ENCODE peak calls at places on chromosome 22, in nine cellular contexts. K is HCT116; J is HFFc6; Y is stimulated activated CD8-positive, alpha-beta memory T cell treated with anti-CD3 and anti-CD28 coated beads, Interleukin-4, amount 100 ng/mL, for 4 hours; H is glomerular endothelial cell; B is HT-29; V is ovary; O is NCI-H774; Q is AG04450. L is an unnamed sample.

GRCh38 chr22:45683248-45683647 is 11.6 kb downstream of the ATXN10 start:
- DNase-seq in K (no peak), J (no peak), Y (no peak), H (no peak), B (no peak), V (no peak), O (no peak), Q (no peak), L (no peak)

GRCh38 chr22:30747493-30747892 is 52.8 kb downstream of the OSBP2 start:
- DNase-seq in K (no peak), J (no peak), Y (no peak), H (no peak), B (peak; percentile 5), V (no peak), O (no peak), Q (no peak), L (no peak)

GRCh38 chr22:39240841-39241631 is 3.7 kb downstream of the PDGFB start:
- DNase-seq in K (peak; percentile 64), J (no peak), Y (no peak), H (no peak), B (peak; percentile 74), V (no peak), O (no peak), Q (no peak), L (peak; percentile 56)

GRCh38 chr22:36497910-36498669 is 8.8 kb downstream of the FOXRED2 start:
- DNase-seq in K (no peak), J (no peak), Y (no peak), H (no peak), B (no peak), V (no peak), O (no peak), Q (no peak), L (no peak)

GRCh38 chr22:39301926-39302325 is 17.5 kb downstream of the RPL3 start:
- DNase-seq in K (no peak), J (no peak), Y (no peak), H (no peak), B (no peak), V (no peak), O (no peak), Q (no peak), L (no peak)

GRCh38 chr22:32043391-32043790 is 330 bp downstream of the SLC5A1 start:
- DNase-seq in K (no peak), J (no peak), Y (no peak), H (no peak), B (no peak), V (no peak), O (no peak), Q (no peak), L (no peak)

GRCh38 chr22:50600541-50600940 is at the start of gene MAPK8IP2:
- DNase-seq in K (no peak), J (no peak), Y (no peak), H (no peak), B (no peak), V (no peak), O (peak; percentile 38), Q (no peak), L (no peak)

GRCh38 chr22:50529416-50530279 is at the start of gene TYMP:
- DNase-seq in K (no peak), J (no peak), Y (peak; percentile 36), H (no peak), B (no peak), V (no peak), O (no peak), Q (no peak), L (peak; percentile 66)

GRCh38 chr22:46622081-46622521 is 1.9 kb downstream of the GRAMD4 start:
- DNase-seq in K (no peak), J (no peak), Y (no peak), H (no peak), B (no peak), V (no peak), O (no peak), Q (no peak), L (peak; percentile 78)

GRCh38 chr22:28310299-28310698 is 369.3 kb downstream of the TTC28 start:
- DNase-seq in K (no peak), J (no peak), Y (no peak), H (no peak), B (no peak), V (no peak), O (no peak), Q (no peak), L (no peak)

GRCh38 chr22:37559901-37560681 is at the start of gene CDC42EP1:
- DNase-seq in K (no peak), J (peak; percentile 35), Y (no peak), H (no peak), B (no peak), V (peak; percentile 78), O (no peak), Q (no peak), L (peak; percentile 72)

GRCh38 chr22:31947296-31947695 is 3.0 kb downstream of the YWHAH start:
- DNase-seq in K (no peak), J (no peak), Y (no peak), H (no peak), B (peak; percentile 54), V (no peak), O (no peak), Q (no peak), L (no peak)

GRCh38 chr22:35684270-35684700 is 33.4 kb upstream of the APOL5 start:
- DNase-seq in K (no peak), J (peak; percentile 20), Y (no peak), H (no peak), B (no peak), V (no peak), O (no peak), Q (no peak), L (no peak)

GRCh38 chr22:37943471-37944198 is 9.8 kb downstream of the C22orf23 start:
- DNase-seq in K (no peak), J (no peak), Y (no peak), H (no peak), B (peak; percentile 6), V (no peak), O (no peak), Q (no peak), L (no peak)

GRCh38 chr22:38513063-38513462 is 7.0 kb upstream of the DDX17 start:
- DNase-seq in K (no peak), J (no peak), Y (no peak), H (no peak), B (no peak), V (no peak), O (no peak), Q (no peak), L (no peak)

GRCh38 chr22:23534201-23534850 is 45.8 kb downstream of the IGLL1 start:
- DNase-seq in K (no peak), J (no peak), Y (no peak), H (no peak), B (no peak), V (peak; percentile 77), O (no peak), Q (no peak), L (no peak)

GRCh38 chr22:44968736-44969135 is 41.1 kb downstream of the PHF21B start:
- DNase-seq in K (no peak), J (no peak), Y (no peak), H (no peak), B (no peak), V (no peak), O (no peak), Q (no peak), L (no peak)

GRCh38 chr22:41442240-41442792 is 4.3 kb downstream of the TOB2 start:
- DNase-seq in K (no peak), J (no peak), Y (no peak), H (no peak), B (no peak), V (no peak), O (no peak), Q (no peak), L (no peak)

GRCh38 chr22:38201371-38201717 is 450 bp upstream of the MAFF start:
- DNase-seq in K (no peak), J (no peak), Y (no peak), H (no peak), B (no peak), V (no peak), O (no peak), Q (no peak), L (no peak)

GRCh38 chr22:50686794-50687193 is 14.2 kb downstream of the SHANK3 start:
- DNase-seq in K (no peak), J (no peak), Y (no peak), H (no peak), B (no peak), V (no peak), O (no peak), Q (no peak), L (no peak)

GRCh38 chr22:25167082-25167481 is 32.6 kb upstream of the CRYBB3 start:
- DNase-seq in K (peak; percentile 12), J (no peak), Y (no peak), H (no peak), B (no peak), V (no peak), O (no peak), Q (no peak), L (no peak)

GRCh38 chr22:30392661-30393321 is 4.0 kb upstream of the SEC14L2 start:
- DNase-seq in K (no peak), J (no peak), Y (no peak), H (no peak), B (no peak), V (no peak), O (no peak), Q (no peak), L (no peak)

GRCh38 chr22:49624421-49625177 is 203.1 kb downstream of the BRD1 start:
- DNase-seq in K (no peak), J (no peak), Y (no peak), H (no peak), B (no peak), V (no peak), O (no peak), Q (no peak), L (no peak)

GRCh38 chr22:17920145-17920605 is 104.2 kb downstream of the MICAL3 start:
- DNase-seq in K (no peak), J (no peak), Y (no peak), H (no peak), B (peak; percentile 39), V (peak; percentile 59), O (no peak), Q (no peak), L (peak; percentile 70)

GRCh38 chr22:44338183-44338812 is 25.5 kb upstream of the SHISAL1 start:
- DNase-seq in K (no peak), J (no peak), Y (no peak), H (no peak), B (no peak), V (no peak), O (no peak), Q (no peak), L (peak; percentile 55)

GRCh38 chr22:26970809-26971394 is 313.5 kb downstream of the MIAT start:
- DNase-seq in K (peak; percentile 28), J (no peak), Y (no peak), H (no peak), B (no peak), V (no peak), O (no peak), Q (no peak), L (no peak)

GRCh38 chr22:36463783-36464184 is 17.7 kb downstream of the TXN2 start:
- DNase-seq in K (no peak), J (no peak), Y (no peak), H (no peak), B (no peak), V (no peak), O (no peak), Q (no peak), L (peak; percentile 79)

GRCh38 chr22:27252282-27253049 is 549.1 kb downstream of the MN1 start:
- DNase-seq in K (no peak), J (peak; percentile 64), Y (no peak), H (no peak), B (no peak), V (no peak), O (no peak), Q (peak; percentile 23), L (no peak)

GRCh38 chr22:49507607-49508292 is 319.9 kb downstream of the BRD1 start:
- DNase-seq in K (no peak), J (no peak), Y (no peak), H (no peak), B (no peak), V (no peak), O (no peak), Q (no peak), L (no peak)

GRCh38 chr22:46073683-46074504 is 76.4 kb upstream of the PPARA start:
- DNase-seq in K (no peak), J (peak; percentile 43), Y (no peak), H (no peak), B (peak; percentile 54), V (peak; percentile 43), O (no peak), Q (no peak), L (peak; percentile 61)

GRCh38 chr22:37492428-37493344 is 6.5 kb upstream of the MFNG start:
- DNase-seq in K (no peak), J (peak; percentile 63), Y (peak; percentile 10), H (no peak), B (peak; percentile 37), V (no peak), O (no peak), Q (no peak), L (no peak)

L was measured in heart right ventricle.